ENCODE peak calls at places on chromosomes 13 and 19, in nine cellular contexts. One of them, this sample, is unnamed. For H3K9me3 and H3K27me3, the result is how much of the 10 kb centered on the place peaks cover.

GRCh38 chr13:74082741-74083160 is 51.5 kb downstream of the KLF12 start:
- DNase-seq in uterus: no peak
- DNase-seq in heart left ventricle: no peak
- DNase-seq in breast epithelium: no peak
- DNase-seq in K562: no peak
- DNase-seq in tibial nerve: no peak
- DNase-seq in endothelial cell of umbilical vein: no peak
- DNase-seq in spleen: no peak
- DNase-seq in transverse colon: no peak
- DNase-seq in this sample: no peak

GRCh38 chr19:7242601-7243258 is 51.5 kb downstream of the INSR start:
- DNase-seq in K562: no peak
- DNase-seq in breast epithelium: no peak
- DNase-seq in uterus: no peak
- DNase-seq in spleen: no peak
- DNase-seq in tibial nerve: peak
- DNase-seq in heart left ventricle: no peak
- DNase-seq in endothelial cell of umbilical vein: peak
- DNase-seq in transverse colon: no peak
- DNase-seq in this sample: peak

GRCh38 chr13:35876601-35877000 is 254.6 kb downstream of the DCLK1 start:
- DNase-seq in transverse colon: no peak
- DNase-seq in K562: no peak
- DNase-seq in endothelial cell of umbilical vein: no peak
- DNase-seq in tibial nerve: no peak
- DNase-seq in spleen: no peak
- DNase-seq in uterus: no peak
- DNase-seq in heart left ventricle: no peak
- DNase-seq in breast epithelium: no peak
- DNase-seq in this sample: no peak

GRCh38 chr19:18093439-18094161 is 4.0 kb upstream of the MAST3 start:
- DNase-seq in breast epithelium: no peak
- DNase-seq in endothelial cell of umbilical vein: no peak
- DNase-seq in tibial nerve: no peak
- DNase-seq in transverse colon: no peak
- DNase-seq in K562: peak
- DNase-seq in spleen: no peak
- DNase-seq in heart left ventricle: no peak
- DNase-seq in uterus: no peak
- DNase-seq in this sample: no peak

GRCh38 chr13:36282818-36283432 is 14.7 kb downstream of the CCDC169 start:
- DNase-seq in heart left ventricle: no peak
- DNase-seq in transverse colon: no peak
- DNase-seq in uterus: no peak
- DNase-seq in breast epithelium: no peak
- DNase-seq in endothelial cell of umbilical vein: peak
- DNase-seq in K562: no peak
- DNase-seq in tibial nerve: no peak
- DNase-seq in spleen: no peak
- DNase-seq in this sample: no peak

GRCh38 chr13:44648392-44649117 is 72.4 kb upstream of the TSC22D1 start:
- DNase-seq in uterus: no peak
- DNase-seq in tibial nerve: no peak
- DNase-seq in endothelial cell of umbilical vein: peak
- DNase-seq in heart left ventricle: no peak
- DNase-seq in K562: no peak
- DNase-seq in transverse colon: no peak
- DNase-seq in spleen: no peak
- DNase-seq in breast epithelium: no peak
- DNase-seq in this sample: no peak

GRCh38 chr19:49091391-49092038 is 6.3 kb downstream of the SNRNP70 start:
- DNase-seq in uterus: no peak
- DNase-seq in heart left ventricle: no peak
- DNase-seq in transverse colon: no peak
- DNase-seq in breast epithelium: no peak
- DNase-seq in K562: no peak
- DNase-seq in endothelial cell of umbilical vein: no peak
- DNase-seq in spleen: no peak
- DNase-seq in tibial nerve: no peak
- DNase-seq in this sample: no peak

GRCh38 chr19:1941146-1942077 is at the start of gene CSNK1G2:
- DNase-seq in breast epithelium: peak
- DNase-seq in heart left ventricle: peak
- DNase-seq in K562: peak
- DNase-seq in transverse colon: peak
- DNase-seq in tibial nerve: no peak
- DNase-seq in endothelial cell of umbilical vein: no peak
- DNase-seq in uterus: peak
- DNase-seq in spleen: peak
- DNase-seq in this sample: peak

GRCh38 chr13:57003682-57004081 is 137.0 kb upstream of the PRR20A start:
- DNase-seq in K562: no peak
- DNase-seq in uterus: no peak
- DNase-seq in spleen: no peak
- DNase-seq in tibial nerve: no peak
- DNase-seq in breast epithelium: no peak
- DNase-seq in endothelial cell of umbilical vein: no peak
- DNase-seq in transverse colon: no peak
- DNase-seq in heart left ventricle: no peak
- DNase-seq in this sample: no peak

GRCh38 chr13:49610176-49610575 is 18.1 kb upstream of the ARL11 start:
- DNase-seq in heart left ventricle: no peak
- DNase-seq in transverse colon: no peak
- DNase-seq in K562: no peak
- DNase-seq in breast epithelium: no peak
- DNase-seq in uterus: no peak
- DNase-seq in endothelial cell of umbilical vein: no peak
- DNase-seq in spleen: no peak
- DNase-seq in tibial nerve: no peak
- DNase-seq in this sample: peak

GRCh38 chr19:12647490-12648071 is 19.0 kb downstream of the MAN2B1 start:
- DNase-seq in endothelial cell of umbilical vein: peak
- DNase-seq in uterus: peak
- DNase-seq in spleen: peak
- DNase-seq in tibial nerve: peak
- DNase-seq in transverse colon: peak
- DNase-seq in breast epithelium: no peak
- DNase-seq in K562: peak
- DNase-seq in heart left ventricle: peak
- DNase-seq in this sample: peak

GRCh38 chr13:47288546-47288945 is 391.7 kb upstream of the HTR2A start:
- DNase-seq in tibial nerve: no peak
- DNase-seq in endothelial cell of umbilical vein: no peak
- DNase-seq in heart left ventricle: no peak
- DNase-seq in spleen: no peak
- DNase-seq in uterus: no peak
- DNase-seq in K562: no peak
- DNase-seq in transverse colon: no peak
- DNase-seq in breast epithelium: no peak
- DNase-seq in this sample: no peak

GRCh38 chr19:11942843-11943108 is 17.9 kb downstream of the ZNF700 start:
- DNase-seq in transverse colon: no peak
- DNase-seq in tibial nerve: no peak
- DNase-seq in breast epithelium: no peak
- DNase-seq in uterus: no peak
- DNase-seq in spleen: no peak
- DNase-seq in heart left ventricle: no peak
- DNase-seq in endothelial cell of umbilical vein: no peak
- DNase-seq in K562: no peak
- DNase-seq in this sample: no peak

DNA sequence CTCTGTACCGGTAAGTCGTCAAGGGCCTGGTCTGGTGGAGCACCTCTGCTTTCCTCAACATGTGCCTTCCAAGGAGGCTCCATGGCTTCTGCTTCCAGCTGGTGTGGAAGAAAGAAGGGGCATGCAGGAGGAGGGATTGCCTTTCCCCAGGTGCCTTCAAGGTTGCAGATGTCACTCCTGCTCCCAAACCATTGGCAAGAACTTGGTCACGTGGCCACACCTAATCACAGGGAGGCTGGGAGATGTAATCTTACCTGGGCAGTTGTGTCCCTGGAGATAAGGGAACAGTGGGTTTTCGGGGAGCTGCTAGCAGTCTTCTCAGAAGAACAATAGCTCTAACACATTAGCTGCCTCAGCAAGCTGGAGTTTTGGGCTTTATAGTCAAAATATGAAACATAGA is 9.7 kb upstream of the GPR18 start:
- DNase-seq in uterus: no peak
- DNase-seq in K562: peak
- DNase-seq in transverse colon: no peak
- DNase-seq in tibial nerve: no peak
- DNase-seq in breast epithelium: no peak
- DNase-seq in endothelial cell of umbilical vein: no peak
- DNase-seq in heart left ventricle: no peak
- DNase-seq in spleen: no peak
- DNase-seq in this sample: no peak
- H3K9me3 ChIP-seq in uterus: under half
- H3K9me3 ChIP-seq in K562: under half
- H3K9me3 ChIP-seq in transverse colon: under half
- H3K9me3 ChIP-seq in tibial nerve: under half
- H3K9me3 ChIP-seq in breast epithelium: under half
- H3K9me3 ChIP-seq in endothelial cell of umbilical vein: under half
- H3K9me3 ChIP-seq in heart left ventricle: under half
- H3K9me3 ChIP-seq in spleen: under half
- H3K9me3 ChIP-seq in this sample: under half

GRCh38 chr19:40611900-40612698 is 10.9 kb downstream of the LTBP4 start:
- DNase-seq in heart left ventricle: no peak
- DNase-seq in K562: no peak
- DNase-seq in tibial nerve: no peak
- DNase-seq in endothelial cell of umbilical vein: no peak
- DNase-seq in breast epithelium: no peak
- DNase-seq in uterus: no peak
- DNase-seq in transverse colon: no peak
- DNase-seq in spleen: peak
- DNase-seq in this sample: no peak

GRCh38 chr19:40608957-40609356 is 7.8 kb downstream of the LTBP4 start:
- DNase-seq in endothelial cell of umbilical vein: no peak
- DNase-seq in tibial nerve: no peak
- DNase-seq in spleen: no peak
- DNase-seq in K562: no peak
- DNase-seq in breast epithelium: no peak
- DNase-seq in uterus: no peak
- DNase-seq in transverse colon: no peak
- DNase-seq in heart left ventricle: no peak
- DNase-seq in this sample: no peak

GRCh38 chr19:40611096-40611495 is 9.9 kb downstream of the LTBP4 start:
- DNase-seq in endothelial cell of umbilical vein: no peak
- DNase-seq in spleen: peak
- DNase-seq in transverse colon: peak
- DNase-seq in heart left ventricle: no peak
- DNase-seq in K562: no peak
- DNase-seq in tibial nerve: no peak
- DNase-seq in uterus: no peak
- DNase-seq in breast epithelium: no peak
- DNase-seq in this sample: peak

GRCh38 chr19:40609561-40610395 is 8.6 kb downstream of the LTBP4 start:
- DNase-seq in uterus: peak
- DNase-seq in spleen: peak
- DNase-seq in endothelial cell of umbilical vein: peak
- DNase-seq in heart left ventricle: peak
- DNase-seq in K562: peak
- DNase-seq in transverse colon: peak
- DNase-seq in breast epithelium: peak
- DNase-seq in tibial nerve: peak
- DNase-seq in this sample: peak

DNA sequence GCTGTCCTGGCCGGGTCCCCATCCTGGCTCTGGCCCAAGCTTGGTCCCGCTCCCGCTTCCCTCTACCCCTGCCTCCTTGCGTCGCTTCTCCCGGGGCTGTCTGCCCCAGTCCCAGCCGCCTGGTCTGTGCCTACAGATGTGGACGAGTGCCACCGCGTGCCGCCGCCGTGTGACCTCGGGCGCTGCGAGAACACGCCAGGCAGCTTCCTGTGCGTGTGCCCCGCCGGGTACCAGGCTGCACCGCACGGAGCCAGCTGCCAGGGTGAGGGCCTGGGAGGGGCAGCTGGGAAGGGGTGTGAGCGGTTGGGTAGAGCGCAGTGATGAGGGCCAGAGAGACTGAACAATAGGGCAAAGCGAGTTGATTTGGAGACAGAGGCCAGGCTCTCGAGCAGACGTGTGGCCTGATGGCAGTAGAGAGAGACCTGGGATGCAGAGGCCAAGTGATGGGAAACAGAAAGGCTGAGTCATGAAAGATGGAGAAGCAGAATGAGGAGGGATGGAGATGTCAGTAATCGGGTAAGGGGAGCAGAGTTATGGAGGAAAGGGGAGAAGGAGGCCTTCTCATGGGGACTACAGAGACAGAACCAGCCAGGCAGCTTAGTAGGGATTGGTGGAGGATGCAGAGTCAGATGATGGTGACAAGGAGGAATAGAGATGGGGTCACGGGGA is 9.4 kb downstream of the LTBP4 start:
- DNase-seq in breast epithelium: peak
- DNase-seq in K562: no peak
- DNase-seq in spleen: peak
- DNase-seq in tibial nerve: no peak
- DNase-seq in endothelial cell of umbilical vein: no peak
- DNase-seq in transverse colon: peak
- DNase-seq in uterus: no peak
- DNase-seq in heart left ventricle: peak
- DNase-seq in this sample: peak
- H3K27me3 ChIP-seq in breast epithelium: under half
- H3K27me3 ChIP-seq in K562: under half
- H3K27me3 ChIP-seq in spleen: half or more
- H3K27me3 ChIP-seq in tibial nerve: under half
- H3K27me3 ChIP-seq in endothelial cell of umbilical vein: under half
- H3K27me3 ChIP-seq in transverse colon: under half
- H3K27me3 ChIP-seq in uterus: under half
- H3K27me3 ChIP-seq in heart left ventricle: under half
- H3K27me3 ChIP-seq in this sample: under half

GRCh38 chr13:27257648-27258253 is 6.4 kb downstream of the RPL21 start:
- DNase-seq in breast epithelium: no peak
- DNase-seq in K562: no peak
- DNase-seq in spleen: no peak
- DNase-seq in transverse colon: no peak
- DNase-seq in heart left ventricle: no peak
- DNase-seq in uterus: no peak
- DNase-seq in endothelial cell of umbilical vein: no peak
- DNase-seq in tibial nerve: no peak
- DNase-seq in this sample: no peak
- TF ChIP-seq POLR2A in breast epithelium: no peak
- TF ChIP-seq POLR2A in K562: peak
- TF ChIP-seq POLR2A in spleen: no peak
- TF ChIP-seq POLR2A in transverse colon: no peak
- TF ChIP-seq POLR2A in heart left ventricle: no peak
- TF ChIP-seq POLR2A in uterus: no peak
- TF ChIP-seq POLR2A in endothelial cell of umbilical vein: peak
- TF ChIP-seq POLR2A in tibial nerve: no peak
- TF ChIP-seq POLR2A in this sample: no peak

DNA sequence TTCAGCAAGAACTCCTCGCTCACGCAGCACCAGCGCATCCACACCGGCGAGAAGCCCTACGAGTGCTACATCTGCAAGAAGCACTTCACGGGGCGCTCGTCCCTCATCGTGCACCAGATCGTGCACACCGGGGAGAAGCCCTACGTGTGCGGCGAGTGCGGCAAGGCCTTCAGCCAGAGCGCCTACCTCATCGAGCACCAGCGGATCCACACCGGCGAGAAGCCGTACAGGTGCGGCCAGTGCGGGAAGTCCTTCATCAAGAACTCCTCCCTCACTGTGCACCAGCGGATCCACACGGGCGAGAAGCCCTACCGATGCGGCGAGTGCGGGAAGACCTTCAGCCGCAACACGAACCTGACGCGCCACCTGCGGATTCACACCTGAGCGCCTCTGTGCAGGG is 20.6 kb upstream of the SMIM17 start:
- DNase-seq in transverse colon: no peak
- DNase-seq in tibial nerve: no peak
- DNase-seq in uterus: no peak
- DNase-seq in endothelial cell of umbilical vein: no peak
- DNase-seq in spleen: no peak
- DNase-seq in breast epithelium: no peak
- DNase-seq in heart left ventricle: no peak
- DNase-seq in K562: no peak
- DNase-seq in this sample: no peak
- H3K9me3 ChIP-seq in transverse colon: half or more
- H3K9me3 ChIP-seq in tibial nerve: under half
- H3K9me3 ChIP-seq in uterus: under half
- H3K9me3 ChIP-seq in endothelial cell of umbilical vein: under half
- H3K9me3 ChIP-seq in spleen: half or more
- H3K9me3 ChIP-seq in breast epithelium: under half
- H3K9me3 ChIP-seq in heart left ventricle: under half
- H3K9me3 ChIP-seq in K562: under half
- H3K9me3 ChIP-seq in this sample: under half